ENCODE peak calls at places on chromosome 1, in nine cellular contexts. J is SJSA1, L is PC-9, U is HTR-8/SVneo, C is NCI-H2081, S is Karpas-422, H is AG09309, A is frontal cortex, E is AG08396. Y is an unnamed sample.

GRCh38 chr1:12245116-12245515 is 15.3 kb downstream of the VPS13D start:
- DNase-seq in J (no peak), L (no peak), U (no peak), C (no peak), S (no peak), H (no peak), A (no peak), E (no peak), Y (no peak)

GRCh38 chr1:169497317-169497716 is 11.6 kb upstream of the SLC19A2 start:
- DNase-seq in J (no peak), L (peak; percentile 89), U (no peak), C (no peak), S (no peak), H (no peak), A (no peak), E (no peak), Y (no peak)

GRCh38 chr1:201049248-201049831 is 25.8 kb upstream of the KIF21B start:
- DNase-seq in J (no peak), L (no peak), U (no peak), C (no peak), S (no peak), H (no peak), A (no peak), E (no peak), Y (no peak)

GRCh38 chr1:8789314-8790214 is 27.9 kb downstream of the RERE start:
- DNase-seq in J (no peak), L (peak; percentile 61), U (no peak), C (no peak), S (no peak), H (no peak), A (no peak), E (no peak), Y (peak; percentile 14)

GRCh38 chr1:207825296-207825695 is 73.4 kb downstream of the CD46 start:
- DNase-seq in J (no peak), L (no peak), U (no peak), C (no peak), S (no peak), H (no peak), A (no peak), E (no peak), Y (no peak)

GRCh38 chr1:155175927-155176371 is 2.3 kb downstream of the TRIM46 start:
- DNase-seq in J (no peak), L (no peak), U (no peak), C (peak; percentile 8), S (peak; percentile 80), H (no peak), A (no peak), E (peak; percentile 5), Y (peak; percentile 56)

GRCh38 chr1:219412772-219413171 is 200.1 kb downstream of the ZC3H11B start:
- DNase-seq in J (peak; percentile 12), L (no peak), U (no peak), C (no peak), S (no peak), H (no peak), A (no peak), E (no peak), Y (no peak)

GRCh38 chr1:113452921-113453770 is 62.8 kb downstream of the MAGI3 start:
- DNase-seq in J (peak; percentile 17), L (peak; percentile 50), U (peak; percentile 2), C (peak; percentile 50), S (peak; percentile 70), H (no peak), A (no peak), E (peak; percentile 10), Y (peak; percentile 16)

GRCh38 chr1:44994306-44994898 is 8.0 kb upstream of the EIF2B3 start:
- DNase-seq in J (no peak), L (no peak), U (no peak), C (no peak), S (no peak), H (no peak), A (no peak), E (no peak), Y (no peak)

GRCh38 chr1:61370908-61371279 is 288.5 kb downstream of the NFIA start:
- DNase-seq in J (no peak), L (no peak), U (no peak), C (no peak), S (no peak), H (no peak), A (no peak), E (no peak), Y (no peak)

GRCh38 chr1:208223136-208223535 is 21.0 kb downstream of the PLXNA2 start:
- DNase-seq in J (peak; percentile 59), L (peak; percentile 40), U (no peak), C (no peak), S (no peak), H (no peak), A (no peak), E (no peak), Y (no peak)

GRCh38 chr1:8584316-8584715 is 233.1 kb downstream of the RERE start:
- DNase-seq in J (no peak), L (no peak), U (no peak), C (no peak), S (no peak), H (no peak), A (no peak), E (no peak), Y (no peak)

GRCh38 chr1:248585266-248585665 is 10.7 kb upstream of the OR2T34 start:
- DNase-seq in J (no peak), L (no peak), U (no peak), C (no peak), S (no peak), H (no peak), A (no peak), E (no peak), Y (no peak)

GRCh38 chr1:7550261-7550850 is 220.7 kb upstream of the VAMP3 start:
- DNase-seq in J (no peak), L (no peak), U (no peak), C (no peak), S (no peak), H (no peak), A (no peak), E (no peak), Y (peak; percentile 93)

GRCh38 chr1:206464456-206464964 is 5.8 kb upstream of the IKBKE start:
- DNase-seq in J (no peak), L (peak; percentile 44), U (no peak), C (no peak), S (no peak), H (peak; percentile 79), A (peak; percentile 65), E (peak; percentile 89), Y (no peak)

GRCh38 chr1:8903908-8904650 is 25.6 kb upstream of the ENO1 start:
- DNase-seq in J (peak; percentile 90), L (peak; percentile 92), U (peak; percentile 87), C (no peak), S (no peak), H (peak; percentile 95), A (no peak), E (peak; percentile 91), Y (no peak)

GRCh38 chr1:202710070-202711025 is at the start of gene SYT2:
- DNase-seq in J (no peak), L (no peak), U (peak; percentile 48), C (peak; percentile 41), S (no peak), H (no peak), A (peak; percentile 73), E (peak; percentile 56), Y (peak; percentile 93)

GRCh38 chr1:222914861-222915632 is 100.2 kb downstream of the DISP1 start:
- DNase-seq in J (no peak), L (peak; percentile 80), U (no peak), C (no peak), S (no peak), H (no peak), A (no peak), E (peak; percentile 18), Y (no peak)

GRCh38 chr1:177466286-177466685 is 295.5 kb downstream of the BRINP2 start:
- DNase-seq in J (no peak), L (no peak), U (no peak), C (no peak), S (no peak), H (no peak), A (no peak), E (no peak), Y (no peak)

GRCh38 chr1:17189632-17190525 is 15.0 kb upstream of the PADI1 start:
- DNase-seq in J (peak; percentile 93), L (peak; percentile 90), U (peak; percentile 84), C (no peak), S (no peak), H (peak; percentile 93), A (no peak), E (peak; percentile 88), Y (peak; percentile 47)

GRCh38 chr1:98421098-98421460 is 240.4 kb upstream of the SNX7 start:
- DNase-seq in J (no peak), L (no peak), U (no peak), C (no peak), S (no peak), H (no peak), A (no peak), E (no peak), Y (no peak)

GRCh38 chr1:81801032-81801833 is 499 bp downstream of the ADGRL2 start:
- DNase-seq in J (peak; percentile 70), L (peak; percentile 81), U (peak; percentile 49), C (peak; percentile 75), S (no peak), H (peak; percentile 80), A (peak; percentile 57), E (peak; percentile 76), Y (peak; percentile 77)

GRCh38 chr1:218755128-218755527 is 410.0 kb downstream of the TGFB2 start:
- DNase-seq in J (no peak), L (no peak), U (no peak), C (no peak), S (no peak), H (no peak), A (no peak), E (no peak), Y (no peak)

GRCh38 chr1:199460933-199461332 is 566.6 kb upstream of the NR5A2 start:
- DNase-seq in J (no peak), L (no peak), U (no peak), C (no peak), S (no peak), H (no peak), A (no peak), E (no peak), Y (no peak)

GRCh38 chr1:223771814-223772770 is 59.8 kb downstream of the CAPN2 start:
- DNase-seq in J (peak; percentile 95), L (peak; percentile 87), U (peak; percentile 77), C (no peak), S (no peak), H (peak; percentile 41), A (no peak), E (peak; percentile 65), Y (no peak)

GRCh38 chr1:93178418-93178817 is 1.8 kb downstream of the TMED5 start:
- DNase-seq in J (no peak), L (no peak), U (no peak), C (peak; percentile 3), S (no peak), H (no peak), A (no peak), E (no peak), Y (no peak)

GRCh38 chr1:214329456-214330220 is 48.7 kb downstream of the SMYD2 start:
- DNase-seq in J (no peak), L (no peak), U (no peak), C (no peak), S (no peak), H (no peak), A (no peak), E (no peak), Y (no peak)

GRCh38 chr1:112905420-112906154 is 50.4 kb downstream of the SLC16A1 start:
- DNase-seq in J (no peak), L (no peak), U (no peak), C (no peak), S (no peak), H (no peak), A (no peak), E (no peak), Y (peak; percentile 43)

GRCh38 chr1:38183094-38183493 is 136.5 kb upstream of the POU3F1 start:
- DNase-seq in J (no peak), L (no peak), U (no peak), C (no peak), S (no peak), H (no peak), A (no peak), E (no peak), Y (peak; percentile 78)

GRCh38 chr1:3787745-3788605 is 8.3 kb downstream of the LRRC47 start:
- DNase-seq in J (no peak), L (no peak), U (no peak), C (no peak), S (no peak), H (no peak), A (peak; percentile 6), E (no peak), Y (peak; percentile 43)

GRCh38 chr1:3063379-3064295 is 5.4 kb upstream of the PRDM16 start:
- DNase-seq in J (no peak), L (no peak), U (no peak), C (no peak), S (no peak), H (no peak), A (no peak), E (no peak), Y (peak; percentile 75)